ENCODE peak calls at places on chromosomes 3 and 15, in four cellular contexts. One of them, this sample, is unnamed.

GRCh38 chr15:97470417-97470816 is 490.1 kb upstream of the ARRDC4 start:
- DNase-seq in thyroid gland: no peak
- DNase-seq in esophagus squamous epithelium: no peak
- DNase-seq in suprapubic skin: no peak
- DNase-seq in this sample: no peak

GRCh38 chr3:100400782-100401673 is at the start of the genes LNP1 and TOMM70:
- DNase-seq in thyroid gland: peak
- DNase-seq in esophagus squamous epithelium: peak
- DNase-seq in suprapubic skin: peak
- DNase-seq in this sample: peak

GRCh38 chr3:194731496-194732073 is 45.9 kb downstream of the FAM43A start:
- DNase-seq in thyroid gland: no peak
- DNase-seq in esophagus squamous epithelium: no peak
- DNase-seq in suprapubic skin: no peak
- DNase-seq in this sample: no peak

GRCh38 chr3:41144631-41145030 is 54.7 kb upstream of the CTNNB1 start:
- DNase-seq in thyroid gland: no peak
- DNase-seq in esophagus squamous epithelium: no peak
- DNase-seq in suprapubic skin: no peak
- DNase-seq in this sample: no peak

GRCh38 chr15:94387854-94388441 is 156.6 kb downstream of the MCTP2 start:
- DNase-seq in thyroid gland: no peak
- DNase-seq in esophagus squamous epithelium: no peak
- DNase-seq in suprapubic skin: no peak
- DNase-seq in this sample: no peak

GRCh38 chr3:134864644-134865043 is 69.6 kb downstream of the EPHB1 start:
- DNase-seq in thyroid gland: no peak
- DNase-seq in esophagus squamous epithelium: no peak
- DNase-seq in suprapubic skin: no peak
- DNase-seq in this sample: peak

GRCh38 chr3:100002599-100003350 is 111.5 kb downstream of the FILIP1L start:
- DNase-seq in thyroid gland: no peak
- DNase-seq in esophagus squamous epithelium: no peak
- DNase-seq in suprapubic skin: no peak
- DNase-seq in this sample: peak

GRCh38 chr3:33732394-33732793 is 14.3 kb upstream of the CLASP2 start:
- DNase-seq in thyroid gland: no peak
- DNase-seq in esophagus squamous epithelium: no peak
- DNase-seq in suprapubic skin: no peak
- DNase-seq in this sample: no peak

GRCh38 chr3:138063416-138063815 is 52.0 kb downstream of the DZIP1L start:
- DNase-seq in thyroid gland: no peak
- DNase-seq in esophagus squamous epithelium: no peak
- DNase-seq in suprapubic skin: no peak
- DNase-seq in this sample: no peak

GRCh38 chr3:52246728-52247454 is 1.3 kb downstream of the PPM1M start:
- DNase-seq in thyroid gland: no peak
- DNase-seq in esophagus squamous epithelium: no peak
- DNase-seq in suprapubic skin: no peak
- DNase-seq in this sample: no peak

GRCh38 chr3:165635791-165636681 is 201.2 kb downstream of the BCHE start:
- DNase-seq in thyroid gland: no peak
- DNase-seq in esophagus squamous epithelium: no peak
- DNase-seq in suprapubic skin: no peak
- DNase-seq in this sample: no peak

GRCh38 chr3:172595648-172596393 is 72.6 kb upstream of the TNFSF10 start:
- DNase-seq in thyroid gland: no peak
- DNase-seq in esophagus squamous epithelium: no peak
- DNase-seq in suprapubic skin: no peak
- DNase-seq in this sample: no peak

GRCh38 chr3:171458056-171458856 is 1.9 kb downstream of the TNIK start:
- DNase-seq in thyroid gland: peak
- DNase-seq in esophagus squamous epithelium: no peak
- DNase-seq in suprapubic skin: no peak
- DNase-seq in this sample: no peak

GRCh38 chr15:31271706-31272557 is 54.7 kb upstream of the KLF13 start:
- DNase-seq in thyroid gland: no peak
- DNase-seq in esophagus squamous epithelium: no peak
- DNase-seq in suprapubic skin: peak
- DNase-seq in this sample: peak

GRCh38 chr3:63947594-63947993 is 35.4 kb upstream of the SCAANT1 start:
- DNase-seq in thyroid gland: no peak
- DNase-seq in esophagus squamous epithelium: no peak
- DNase-seq in suprapubic skin: no peak
- DNase-seq in this sample: no peak

GRCh38 chr3:103499132-103499885 is 1064.5 kb downstream of the ZPLD1 start:
- DNase-seq in thyroid gland: no peak
- DNase-seq in esophagus squamous epithelium: no peak
- DNase-seq in suprapubic skin: no peak
- DNase-seq in this sample: no peak

GRCh38 chr3:143850877-143851276 is 2.6 kb upstream of the SLC9A9 start:
- DNase-seq in thyroid gland: no peak
- DNase-seq in esophagus squamous epithelium: no peak
- DNase-seq in suprapubic skin: no peak
- DNase-seq in this sample: no peak

GRCh38 chr15:64532515-64532914 is 72.1 kb downstream of the ZNF609 start:
- DNase-seq in thyroid gland: no peak
- DNase-seq in esophagus squamous epithelium: no peak
- DNase-seq in suprapubic skin: no peak
- DNase-seq in this sample: no peak

GRCh38 chr3:65786891-65787290 is 251.8 kb downstream of the MAGI1 start:
- DNase-seq in thyroid gland: no peak
- DNase-seq in esophagus squamous epithelium: no peak
- DNase-seq in suprapubic skin: no peak
- DNase-seq in this sample: no peak

GRCh38 chr3:65787340-65787739 is 251.4 kb downstream of the MAGI1 start:
- DNase-seq in thyroid gland: no peak
- DNase-seq in esophagus squamous epithelium: no peak
- DNase-seq in suprapubic skin: no peak
- DNase-seq in this sample: no peak

GRCh38 chr3:65783117-65783516 is 255.6 kb downstream of the MAGI1 start:
- DNase-seq in thyroid gland: no peak
- DNase-seq in esophagus squamous epithelium: no peak
- DNase-seq in suprapubic skin: no peak
- DNase-seq in this sample: no peak

GRCh38 chr3:65785065-65785645 is 253.6 kb downstream of the MAGI1 start:
- DNase-seq in thyroid gland: no peak
- DNase-seq in esophagus squamous epithelium: no peak
- DNase-seq in suprapubic skin: no peak
- DNase-seq in this sample: no peak

GRCh38 chr3:65787827-65788226 is 250.9 kb downstream of the MAGI1 start:
- DNase-seq in thyroid gland: no peak
- DNase-seq in esophagus squamous epithelium: no peak
- DNase-seq in suprapubic skin: no peak
- DNase-seq in this sample: no peak
- TF ChIP-seq POLR2A in thyroid gland: no peak
- TF ChIP-seq POLR2A in esophagus squamous epithelium: no peak
- TF ChIP-seq POLR2A in suprapubic skin: no peak
- TF ChIP-seq POLR2A in this sample: no peak

DNA sequence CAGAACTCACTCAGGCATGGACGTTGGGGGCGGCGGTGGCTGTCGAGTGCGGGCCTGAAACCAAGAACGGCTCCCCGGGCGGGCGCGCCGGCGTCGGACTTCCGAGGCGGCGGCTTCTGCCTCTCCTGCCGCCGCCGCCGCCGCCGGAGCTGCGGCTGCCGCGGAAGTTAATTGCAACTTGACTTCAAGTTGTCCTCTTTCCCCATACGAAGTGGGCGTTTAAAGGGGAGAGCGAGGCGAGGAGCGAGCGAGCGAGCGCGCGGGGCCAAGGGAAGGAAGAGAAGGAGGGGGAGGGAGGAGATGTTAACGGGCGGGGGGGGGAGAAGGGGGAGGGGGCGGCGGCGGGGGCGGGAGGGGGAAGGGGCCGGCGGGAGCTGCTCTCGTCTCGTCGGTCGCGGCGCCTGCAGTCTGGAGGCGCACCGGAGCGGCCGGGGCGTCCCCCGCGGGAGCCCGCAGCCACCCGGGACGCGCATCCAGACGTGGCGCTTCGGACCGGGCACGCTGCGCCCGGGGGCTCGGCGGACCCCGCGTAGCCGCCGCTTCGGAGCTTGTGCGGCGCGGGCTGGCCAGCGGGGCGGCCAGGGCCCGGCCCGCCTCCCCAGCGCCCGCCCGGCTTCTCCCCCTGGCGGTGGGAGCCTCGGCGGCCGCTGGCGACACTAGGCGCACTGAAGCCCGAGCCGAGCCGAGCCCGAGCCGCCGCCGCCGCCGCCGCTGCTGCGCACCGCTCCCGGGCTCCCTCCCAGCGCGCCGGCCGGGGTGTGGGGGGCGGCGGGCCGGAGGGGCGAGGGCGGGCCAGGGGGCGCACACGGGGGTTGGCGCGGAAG is 19.7 kb upstream of the SATB1 start:
- DNase-seq in thyroid gland: peak
- DNase-seq in esophagus squamous epithelium: no peak
- DNase-seq in suprapubic skin: peak
- DNase-seq in this sample: peak
- TF ChIP-seq CTCF in thyroid gland: no peak
- TF ChIP-seq CTCF in esophagus squamous epithelium: peak
- TF ChIP-seq CTCF in suprapubic skin: no peak
- TF ChIP-seq CTCF in this sample: no peak

DNA sequence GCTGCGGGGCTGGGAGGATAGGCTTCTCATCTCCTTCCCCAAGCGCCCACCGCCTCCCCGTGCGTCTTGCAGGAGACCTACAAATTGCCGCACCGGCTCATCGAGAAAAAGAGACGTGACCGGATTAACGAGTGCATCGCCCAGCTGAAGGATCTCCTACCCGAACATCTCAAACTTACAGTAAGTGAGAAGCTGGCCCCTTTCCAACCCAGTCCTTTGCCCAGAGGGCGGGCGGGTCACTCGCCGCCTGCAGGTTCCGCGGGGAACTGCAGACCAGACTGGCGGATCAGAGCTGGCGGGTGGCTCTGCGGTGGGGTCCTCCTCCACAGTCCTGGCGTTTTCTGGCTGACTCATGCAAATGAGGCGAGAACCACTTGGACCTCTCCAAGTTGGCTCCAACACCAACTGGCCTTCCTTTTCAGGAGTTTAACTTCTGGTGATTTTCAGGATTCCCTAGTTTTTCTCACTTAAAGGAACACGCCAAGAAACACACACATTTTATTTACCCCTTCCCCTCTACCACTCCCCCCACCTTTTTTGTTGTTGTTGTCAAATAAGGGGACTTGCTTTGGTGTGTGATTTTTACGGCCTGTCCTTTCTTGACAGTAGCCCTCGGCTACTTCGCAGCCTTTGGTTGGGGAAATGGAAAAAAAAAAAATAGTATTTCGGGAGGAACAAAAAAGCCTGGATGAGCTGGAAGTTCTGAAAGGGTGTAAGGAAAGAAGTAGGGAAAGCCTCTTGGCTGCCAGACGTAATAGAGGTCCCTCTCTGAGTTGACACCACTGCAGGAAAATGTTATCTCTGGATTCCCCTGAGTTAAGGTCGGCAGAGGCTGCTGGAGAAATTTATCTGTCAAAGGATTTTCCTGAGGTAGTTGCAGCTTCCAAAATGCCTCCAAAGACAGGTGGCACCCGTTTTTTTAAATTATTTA is 1.3 kb downstream of the BHLHE40 start:
- DNase-seq in thyroid gland: peak
- DNase-seq in esophagus squamous epithelium: peak
- DNase-seq in suprapubic skin: peak
- DNase-seq in this sample: peak
- TF ChIP-seq POLR2A in thyroid gland: no peak
- TF ChIP-seq POLR2A in esophagus squamous epithelium: no peak
- TF ChIP-seq POLR2A in suprapubic skin: no peak
- TF ChIP-seq POLR2A in this sample: no peak

GRCh38 chr15:45171912-45172311 is 15.9 kb downstream of the SHF start:
- DNase-seq in thyroid gland: no peak
- DNase-seq in esophagus squamous epithelium: no peak
- DNase-seq in suprapubic skin: no peak
- DNase-seq in this sample: no peak
- TF ChIP-seq CTCF in thyroid gland: no peak
- TF ChIP-seq CTCF in esophagus squamous epithelium: no peak
- TF ChIP-seq CTCF in suprapubic skin: no peak
- TF ChIP-seq CTCF in this sample: no peak

GRCh38 chr3:102141913-102142210 is 292.5 kb downstream of the NFKBIZ start:
- DNase-seq in thyroid gland: no peak
- DNase-seq in esophagus squamous epithelium: no peak
- DNase-seq in suprapubic skin: no peak
- DNase-seq in this sample: no peak
- TF ChIP-seq POLR2A in thyroid gland: no peak
- TF ChIP-seq POLR2A in esophagus squamous epithelium: no peak
- TF ChIP-seq POLR2A in suprapubic skin: no peak
- TF ChIP-seq POLR2A in this sample: no peak

DNA sequence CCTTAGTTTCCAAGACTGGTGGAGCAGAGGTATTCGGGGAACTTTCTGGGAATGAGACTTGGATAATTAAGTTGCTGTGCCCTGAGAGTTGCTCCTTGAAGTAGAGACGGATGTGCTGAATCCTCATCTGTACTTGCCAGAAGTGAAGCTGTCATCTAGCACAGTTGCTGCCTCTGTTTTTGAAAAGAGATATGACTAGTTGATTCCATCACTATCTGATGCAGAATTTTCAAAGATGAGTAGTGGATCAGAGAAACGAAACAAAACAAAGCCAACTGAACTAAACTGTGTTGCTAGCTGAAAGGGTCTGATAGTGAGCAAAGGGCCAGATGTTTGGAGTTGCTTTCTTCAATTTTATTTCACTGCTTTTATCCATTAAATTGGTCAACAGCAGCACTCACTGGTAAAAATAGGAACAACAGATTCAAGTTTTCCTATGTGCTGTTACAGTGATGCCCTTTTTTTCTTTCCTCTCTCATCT is 52.7 kb downstream of the MITF start:
- DNase-seq in thyroid gland: no peak
- DNase-seq in esophagus squamous epithelium: no peak
- DNase-seq in suprapubic skin: no peak
- DNase-seq in this sample: no peak
- TF ChIP-seq CTCF in thyroid gland: no peak
- TF ChIP-seq CTCF in esophagus squamous epithelium: peak
- TF ChIP-seq CTCF in suprapubic skin: peak
- TF ChIP-seq CTCF in this sample: no peak

DNA sequence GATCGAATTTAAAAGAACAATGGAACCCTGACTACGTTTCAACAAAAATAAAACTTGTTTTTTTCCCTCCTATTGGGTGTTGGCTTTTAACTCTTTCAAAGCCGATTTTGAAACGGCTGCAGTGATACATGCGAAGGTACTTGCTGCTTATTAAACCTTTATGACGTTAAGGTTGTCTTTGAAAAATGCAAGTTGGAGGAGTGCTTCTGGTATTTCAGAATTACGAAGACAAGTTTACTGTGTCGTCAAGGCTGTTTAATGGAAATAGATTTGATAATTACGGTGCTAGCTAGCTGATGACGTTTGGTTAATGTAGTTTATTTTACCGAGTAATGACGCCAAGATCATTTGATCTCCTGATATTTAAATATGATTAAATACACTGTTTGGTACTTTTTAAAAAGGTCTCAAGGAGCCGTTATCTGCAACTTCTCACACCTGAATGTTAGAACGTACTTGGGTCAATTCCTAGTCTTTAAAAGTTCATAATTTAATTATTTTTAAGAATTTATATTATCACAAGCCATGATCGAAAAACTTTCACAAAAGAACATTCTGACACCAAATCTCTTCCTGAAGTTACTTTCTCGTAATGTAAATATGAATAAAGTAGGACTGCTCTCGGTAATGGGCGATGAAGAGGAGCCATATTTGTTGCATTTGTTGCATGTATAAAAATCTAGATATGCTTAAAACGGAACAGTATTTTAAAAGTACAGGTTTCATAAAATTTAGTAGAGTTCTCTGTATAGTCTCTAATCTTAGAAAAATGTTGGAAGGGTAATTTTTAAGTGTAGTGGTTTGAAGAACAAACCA is 16.3 kb upstream of the CHD2 start:
- DNase-seq in thyroid gland: no peak
- DNase-seq in esophagus squamous epithelium: no peak
- DNase-seq in suprapubic skin: no peak
- DNase-seq in this sample: no peak
- TF ChIP-seq POLR2A in thyroid gland: no peak
- TF ChIP-seq POLR2A in esophagus squamous epithelium: no peak
- TF ChIP-seq POLR2A in suprapubic skin: no peak
- TF ChIP-seq POLR2A in this sample: no peak

This sample was measured in lower leg skin.